ENCODE peak calls at places on chromosome 18, in ten cellular contexts. One of them, this sample, is unnamed.

GRCh38 chr18:21740724-21741510 is at the start of gene MIB1:
- DNase-seq in choroid plexus epithelial cell: peak
- DNase-seq in kidney epithelial cell: peak
- DNase-seq in HFF-Myc: peak
- DNase-seq in upper lobe of right lung: no peak
- DNase-seq in NB4: peak
- DNase-seq in BJ: peak
- DNase-seq in stomach: peak
- DNase-seq in lower lobe of right lung: peak
- DNase-seq in DND-41: peak
- DNase-seq in this sample: no peak

GRCh38 chr18:72458256-72458655 is 85.9 kb downstream of the CBLN2 start:
- DNase-seq in choroid plexus epithelial cell: peak
- DNase-seq in kidney epithelial cell: no peak
- DNase-seq in HFF-Myc: no peak
- DNase-seq in upper lobe of right lung: no peak
- DNase-seq in NB4: no peak
- DNase-seq in BJ: no peak
- DNase-seq in stomach: no peak
- DNase-seq in lower lobe of right lung: no peak
- DNase-seq in DND-41: no peak
- DNase-seq in this sample: peak

GRCh38 chr18:49250819-49251388 is 209.5 kb downstream of the DYM start:
- DNase-seq in choroid plexus epithelial cell: peak
- DNase-seq in kidney epithelial cell: no peak
- DNase-seq in HFF-Myc: no peak
- DNase-seq in upper lobe of right lung: no peak
- DNase-seq in NB4: peak
- DNase-seq in BJ: no peak
- DNase-seq in stomach: no peak
- DNase-seq in lower lobe of right lung: no peak
- DNase-seq in DND-41: no peak
- DNase-seq in this sample: no peak

GRCh38 chr18:5600376-5601071 is 56.7 kb upstream of the EPB41L3 start:
- DNase-seq in choroid plexus epithelial cell: peak
- DNase-seq in kidney epithelial cell: no peak
- DNase-seq in HFF-Myc: no peak
- DNase-seq in upper lobe of right lung: no peak
- DNase-seq in NB4: peak
- DNase-seq in BJ: no peak
- DNase-seq in stomach: no peak
- DNase-seq in lower lobe of right lung: no peak
- DNase-seq in DND-41: no peak
- DNase-seq in this sample: no peak

GRCh38 chr18:34322365-34323289 is 97.9 kb upstream of the NOL4 start:
- DNase-seq in choroid plexus epithelial cell: peak
- DNase-seq in kidney epithelial cell: peak
- DNase-seq in HFF-Myc: no peak
- DNase-seq in upper lobe of right lung: peak
- DNase-seq in NB4: peak
- DNase-seq in BJ: no peak
- DNase-seq in stomach: peak
- DNase-seq in lower lobe of right lung: peak
- DNase-seq in DND-41: no peak
- DNase-seq in this sample: no peak

GRCh38 chr18:36769172-36769571 is 59.6 kb downstream of the TPGS2 start:
- DNase-seq in choroid plexus epithelial cell: no peak
- DNase-seq in kidney epithelial cell: no peak
- DNase-seq in HFF-Myc: no peak
- DNase-seq in upper lobe of right lung: no peak
- DNase-seq in NB4: no peak
- DNase-seq in BJ: no peak
- DNase-seq in stomach: no peak
- DNase-seq in lower lobe of right lung: no peak
- DNase-seq in DND-41: no peak
- DNase-seq in this sample: no peak

GRCh38 chr18:42730272-42730671 is 385.2 kb downstream of the RIT2 start:
- DNase-seq in choroid plexus epithelial cell: peak
- DNase-seq in kidney epithelial cell: no peak
- DNase-seq in HFF-Myc: no peak
- DNase-seq in upper lobe of right lung: no peak
- DNase-seq in NB4: no peak
- DNase-seq in BJ: no peak
- DNase-seq in stomach: no peak
- DNase-seq in lower lobe of right lung: no peak
- DNase-seq in DND-41: no peak
- DNase-seq in this sample: no peak

GRCh38 chr18:39801848-39802247 is 2153.2 kb upstream of the PIK3C3 start:
- DNase-seq in choroid plexus epithelial cell: no peak
- DNase-seq in kidney epithelial cell: no peak
- DNase-seq in HFF-Myc: no peak
- DNase-seq in upper lobe of right lung: no peak
- DNase-seq in NB4: no peak
- DNase-seq in BJ: no peak
- DNase-seq in stomach: no peak
- DNase-seq in lower lobe of right lung: no peak
- DNase-seq in DND-41: no peak
- DNase-seq in this sample: no peak

GRCh38 chr18:13207274-13207673 is 11.3 kb upstream of the LDLRAD4 start:
- DNase-seq in choroid plexus epithelial cell: no peak
- DNase-seq in kidney epithelial cell: no peak
- DNase-seq in HFF-Myc: no peak
- DNase-seq in upper lobe of right lung: no peak
- DNase-seq in NB4: no peak
- DNase-seq in BJ: no peak
- DNase-seq in stomach: no peak
- DNase-seq in lower lobe of right lung: no peak
- DNase-seq in DND-41: peak
- DNase-seq in this sample: no peak

GRCh38 chr18:12247946-12248345 is 6.2 kb upstream of the CIDEA start:
- DNase-seq in choroid plexus epithelial cell: no peak
- DNase-seq in kidney epithelial cell: no peak
- DNase-seq in HFF-Myc: no peak
- DNase-seq in upper lobe of right lung: no peak
- DNase-seq in NB4: no peak
- DNase-seq in BJ: no peak
- DNase-seq in stomach: no peak
- DNase-seq in lower lobe of right lung: no peak
- DNase-seq in DND-41: no peak
- DNase-seq in this sample: no peak

GRCh38 chr18:37393945-37394609 is 171.5 kb downstream of the CELF4 start:
- DNase-seq in choroid plexus epithelial cell: peak
- DNase-seq in kidney epithelial cell: peak
- DNase-seq in HFF-Myc: peak
- DNase-seq in upper lobe of right lung: peak
- DNase-seq in NB4: no peak
- DNase-seq in BJ: peak
- DNase-seq in stomach: peak
- DNase-seq in lower lobe of right lung: peak
- DNase-seq in DND-41: no peak
- DNase-seq in this sample: no peak

GRCh38 chr18:24270937-24271380 is 126.7 kb downstream of the OSBPL1A start:
- DNase-seq in choroid plexus epithelial cell: peak
- DNase-seq in kidney epithelial cell: no peak
- DNase-seq in HFF-Myc: peak
- DNase-seq in upper lobe of right lung: no peak
- DNase-seq in NB4: no peak
- DNase-seq in BJ: no peak
- DNase-seq in stomach: no peak
- DNase-seq in lower lobe of right lung: no peak
- DNase-seq in DND-41: no peak
- DNase-seq in this sample: peak

GRCh38 chr18:77067315-77068061 is 65.1 kb downstream of the MBP start:
- DNase-seq in choroid plexus epithelial cell: peak
- DNase-seq in kidney epithelial cell: no peak
- DNase-seq in HFF-Myc: peak
- DNase-seq in upper lobe of right lung: peak
- DNase-seq in NB4: peak
- DNase-seq in BJ: peak
- DNase-seq in stomach: peak
- DNase-seq in lower lobe of right lung: peak
- DNase-seq in DND-41: peak
- DNase-seq in this sample: peak
- TF ChIP-seq CTCF in choroid plexus epithelial cell: peak
- TF ChIP-seq CTCF in kidney epithelial cell: peak
- TF ChIP-seq CTCF in HFF-Myc: peak
- TF ChIP-seq CTCF in upper lobe of right lung: no peak
- TF ChIP-seq CTCF in NB4: peak
- TF ChIP-seq CTCF in BJ: peak
- TF ChIP-seq CTCF in stomach: no peak
- TF ChIP-seq CTCF in lower lobe of right lung: no peak
- TF ChIP-seq CTCF in DND-41: peak
- TF ChIP-seq CTCF in this sample: peak

DNA sequence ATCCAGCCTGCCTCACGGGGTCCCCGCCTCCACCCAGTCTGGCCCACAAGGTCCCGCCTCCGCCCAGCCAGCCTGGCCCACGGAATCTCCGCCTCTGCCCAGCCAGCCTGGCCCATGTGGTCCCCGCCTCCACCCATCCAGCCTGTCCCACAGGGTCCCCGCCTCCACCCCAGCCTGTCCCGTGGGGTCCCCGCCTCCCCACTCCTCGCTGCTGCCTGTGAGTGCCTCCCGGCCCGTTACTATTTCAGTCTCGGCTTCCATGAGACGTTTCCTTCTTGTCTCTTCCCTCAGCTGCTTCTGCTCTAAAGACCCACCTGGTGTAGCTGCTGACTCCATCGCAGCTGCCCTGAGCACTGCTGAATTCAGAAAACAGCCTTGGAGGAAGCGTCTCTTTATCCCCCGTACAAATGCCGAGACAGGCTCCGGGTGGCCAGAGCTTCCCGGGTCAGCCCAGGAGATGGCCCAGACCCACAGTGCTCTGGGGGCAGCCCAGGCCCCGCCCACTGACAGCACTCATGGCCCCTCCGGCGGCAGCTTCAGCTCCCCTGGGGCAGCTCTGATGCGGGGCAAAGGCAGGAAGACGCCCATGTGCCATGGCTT is 69.8 kb downstream of the NFATC1 start:
- DNase-seq in choroid plexus epithelial cell: peak
- DNase-seq in kidney epithelial cell: no peak
- DNase-seq in HFF-Myc: no peak
- DNase-seq in upper lobe of right lung: no peak
- DNase-seq in NB4: peak
- DNase-seq in BJ: no peak
- DNase-seq in stomach: peak
- DNase-seq in lower lobe of right lung: no peak
- DNase-seq in DND-41: no peak
- DNase-seq in this sample: no peak
- H3K4me3 ChIP-seq in choroid plexus epithelial cell: no peak
- H3K4me3 ChIP-seq in kidney epithelial cell: no peak
- H3K4me3 ChIP-seq in HFF-Myc: no peak
- H3K4me3 ChIP-seq in upper lobe of right lung: no peak
- H3K4me3 ChIP-seq in NB4: peak
- H3K4me3 ChIP-seq in BJ: no peak
- H3K4me3 ChIP-seq in stomach: no peak
- H3K4me3 ChIP-seq in lower lobe of right lung: no peak
- H3K4me3 ChIP-seq in DND-41: no peak
- H3K4me3 ChIP-seq in this sample: peak

DNA sequence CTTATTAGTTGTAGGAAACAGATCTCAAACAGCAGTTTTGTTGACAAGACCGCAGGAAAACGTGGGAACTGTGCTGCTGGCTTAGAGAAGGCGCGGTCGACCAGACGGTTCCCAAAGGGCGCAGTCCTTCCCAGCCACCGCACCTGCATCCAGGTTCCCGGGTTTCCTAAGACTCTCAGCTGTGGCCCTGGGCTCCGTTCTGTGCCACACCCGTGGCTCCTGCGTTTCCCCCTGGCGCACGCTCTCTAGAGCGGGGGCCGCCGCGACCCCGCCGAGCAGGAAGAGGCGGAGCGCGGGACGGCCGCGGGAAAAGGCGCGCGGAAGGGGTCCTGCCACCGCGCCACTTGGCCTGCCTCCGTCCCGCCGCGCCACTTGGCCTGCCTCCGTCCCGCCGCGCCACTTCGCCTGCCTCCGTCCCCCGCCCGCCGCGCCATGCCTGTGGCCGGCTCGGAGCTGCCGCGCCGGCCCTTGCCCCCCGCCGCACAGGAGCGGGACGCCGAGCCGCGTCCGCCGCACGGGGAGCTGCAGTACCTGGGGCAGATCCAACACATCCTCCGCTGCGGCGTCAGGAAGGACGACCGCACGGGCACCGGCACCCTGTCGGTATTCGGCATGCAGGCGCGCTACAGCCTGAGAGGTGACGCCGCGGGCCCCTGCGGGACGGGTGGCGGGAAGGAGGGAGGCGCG is at the start of gene TYMS:
- DNase-seq in choroid plexus epithelial cell: peak
- DNase-seq in kidney epithelial cell: peak
- DNase-seq in HFF-Myc: peak
- DNase-seq in upper lobe of right lung: peak
- DNase-seq in NB4: peak
- DNase-seq in BJ: no peak
- DNase-seq in stomach: peak
- DNase-seq in lower lobe of right lung: peak
- DNase-seq in DND-41: peak
- DNase-seq in this sample: peak
- TF ChIP-seq CTCF in choroid plexus epithelial cell: no peak
- TF ChIP-seq CTCF in kidney epithelial cell: no peak
- TF ChIP-seq CTCF in HFF-Myc: no peak
- TF ChIP-seq CTCF in upper lobe of right lung: no peak
- TF ChIP-seq CTCF in NB4: no peak
- TF ChIP-seq CTCF in BJ: peak
- TF ChIP-seq CTCF in stomach: no peak
- TF ChIP-seq CTCF in lower lobe of right lung: peak
- TF ChIP-seq CTCF in DND-41: peak
- TF ChIP-seq CTCF in this sample: peak

DNA sequence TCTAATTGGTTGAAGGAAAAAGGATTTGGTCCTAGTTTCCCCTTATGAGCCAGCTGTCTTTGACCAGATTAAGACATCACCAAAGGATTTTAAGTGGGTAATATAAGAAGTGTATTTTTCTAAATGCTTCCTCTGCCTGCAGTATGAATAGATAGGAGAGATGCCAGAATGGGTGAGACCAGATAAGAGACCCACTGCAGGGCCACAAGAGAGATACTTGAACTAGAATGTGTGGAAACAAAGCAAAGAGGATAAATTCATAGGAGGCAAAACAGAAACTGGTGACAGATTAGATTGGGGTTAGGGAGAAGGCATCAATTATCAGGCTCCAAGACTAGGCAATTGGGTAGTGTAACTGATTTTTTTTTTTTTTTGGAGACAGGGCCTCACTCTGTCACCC is 1.2 kb upstream of the HDHD2 start:
- DNase-seq in choroid plexus epithelial cell: no peak
- DNase-seq in kidney epithelial cell: no peak
- DNase-seq in HFF-Myc: no peak
- DNase-seq in upper lobe of right lung: no peak
- DNase-seq in NB4: no peak
- DNase-seq in BJ: no peak
- DNase-seq in stomach: no peak
- DNase-seq in lower lobe of right lung: no peak
- DNase-seq in DND-41: no peak
- DNase-seq in this sample: no peak
- H3K4me3 ChIP-seq in choroid plexus epithelial cell: no peak
- H3K4me3 ChIP-seq in kidney epithelial cell: peak
- H3K4me3 ChIP-seq in HFF-Myc: peak
- H3K4me3 ChIP-seq in upper lobe of right lung: peak
- H3K4me3 ChIP-seq in NB4: peak
- H3K4me3 ChIP-seq in BJ: no peak
- H3K4me3 ChIP-seq in stomach: peak
- H3K4me3 ChIP-seq in lower lobe of right lung: peak
- H3K4me3 ChIP-seq in DND-41: peak
- H3K4me3 ChIP-seq in this sample: no peak

GRCh38 chr18:74082476-74083070 is 65.1 kb downstream of the FBXO15 start:
- DNase-seq in choroid plexus epithelial cell: peak
- DNase-seq in kidney epithelial cell: no peak
- DNase-seq in HFF-Myc: no peak
- DNase-seq in upper lobe of right lung: peak
- DNase-seq in NB4: peak
- DNase-seq in BJ: peak
- DNase-seq in stomach: peak
- DNase-seq in lower lobe of right lung: no peak
- DNase-seq in DND-41: peak
- DNase-seq in this sample: peak
- TF ChIP-seq CTCF in choroid plexus epithelial cell: peak
- TF ChIP-seq CTCF in kidney epithelial cell: peak
- TF ChIP-seq CTCF in HFF-Myc: peak
- TF ChIP-seq CTCF in upper lobe of right lung: peak
- TF ChIP-seq CTCF in NB4: peak
- TF ChIP-seq CTCF in BJ: peak
- TF ChIP-seq CTCF in stomach: no peak
- TF ChIP-seq CTCF in lower lobe of right lung: peak
- TF ChIP-seq CTCF in DND-41: peak
- TF ChIP-seq CTCF in this sample: peak